ENCODE peak calls at places on chromosomes 2 and 18, in five cellular contexts. B, Z, F, V and W are unnamed samples.

GRCh38 chr2:27925640-27926472 is 35.3 kb downstream of the BABAM2 start:
- DNase-seq in B (no peak), Z (no peak), F (no peak), V (no peak), W (no peak)

GRCh38 chr2:21317131-21317530 is 193.4 kb downstream of the TDRD15 start:
- DNase-seq in B (peak), Z (no peak), F (peak), V (peak), W (no peak)

GRCh38 chr2:634670-635395 is 42.4 kb downstream of the TMEM18 start:
- DNase-seq in B (no peak), Z (peak), F (no peak), V (no peak), W (no peak)

GRCh38 chr2:238231251-238231793 is 8.5 kb downstream of the HES6 start:
- DNase-seq in B (peak), Z (peak), F (peak), V (peak), W (peak)

GRCh38 chr2:147051814-147052213 is 793.0 kb upstream of the ACVR2A start:
- DNase-seq in B (no peak), Z (no peak), F (no peak), V (no peak), W (peak)

GRCh38 chr2:191341436-191341835 is 96.2 kb downstream of the MYO1B start:
- DNase-seq in B (no peak), Z (no peak), F (no peak), V (no peak), W (no peak)

GRCh38 chr2:142989276-142990204 is 112.1 kb downstream of the KYNU start:
- DNase-seq in B (peak), Z (no peak), F (no peak), V (peak), W (peak)

GRCh38 chr2:81396417-81397019 is 1092.0 kb upstream of the LRRTM1 start:
- DNase-seq in B (no peak), Z (no peak), F (no peak), V (no peak), W (no peak)

GRCh38 chr2:142983174-142983573 is 105.7 kb downstream of the KYNU start:
- DNase-seq in B (no peak), Z (no peak), F (no peak), V (no peak), W (no peak)

GRCh38 chr2:149363953-149364352 is 33.6 kb downstream of the LYPD6 start:
- DNase-seq in B (no peak), Z (no peak), F (no peak), V (no peak), W (no peak)

GRCh38 chr2:123993728-123994323 is 31.3 kb upstream of the CNTNAP5 start:
- DNase-seq in B (peak), Z (no peak), F (peak), V (no peak), W (peak)

GRCh38 chr18:50981381-50981780 is 13.5 kb downstream of the ELAC1 start:
- DNase-seq in B (peak), Z (no peak), F (no peak), V (no peak), W (no peak)

GRCh38 chr2:100786297-100786658 is 33.7 kb upstream of the NPAS2 start:
- DNase-seq in B (peak), Z (peak), F (no peak), V (peak), W (peak)

GRCh38 chr2:27020337-27020948 is 12.3 kb upstream of the TMEM214 start:
- DNase-seq in B (peak), Z (no peak), F (peak), V (no peak), W (peak)

GRCh38 chr2:37570773-37571570 is 100.5 kb downstream of the CDC42EP3 start:
- DNase-seq in B (peak), Z (peak), F (no peak), V (peak), W (peak)

GRCh38 chr18:70991577-70991976 is 702.7 kb downstream of the SOCS6 start:
- DNase-seq in B (peak), Z (no peak), F (no peak), V (peak), W (no peak)

GRCh38 chr2:121776885-121777698 is 21.6 kb downstream of the TSN start:
- DNase-seq in B (no peak), Z (no peak), F (no peak), V (peak), W (no peak)

GRCh38 chr2:203061346-203061745 is 46.7 kb downstream of the NBEAL1 start:
- DNase-seq in B (peak), Z (peak), F (no peak), V (peak), W (peak)

GRCh38 chr2:199484927-199485326 is 27.2 kb upstream of the SATB2 start:
- DNase-seq in B (peak), Z (no peak), F (no peak), V (no peak), W (peak)

GRCh38 chr18:48642503-48642902 is 103.7 kb downstream of the CTIF start:
- DNase-seq in B (no peak), Z (no peak), F (no peak), V (no peak), W (no peak)

GRCh38 chr2:237691200-237691907 is 64.0 kb downstream of the LRRFIP1 start:
- DNase-seq in B (no peak), Z (no peak), F (peak), V (no peak), W (peak)

GRCh38 chr2:74502720-74503505 is 3.5 kb upstream of the LBX2 start:
- DNase-seq in B (peak), Z (peak), F (peak), V (peak), W (peak)

GRCh38 chr2:160096414-160096813 is 34.0 kb upstream of the PLA2R1 start:
- DNase-seq in B (no peak), Z (no peak), F (no peak), V (no peak), W (no peak)

GRCh38 chr2:174615951-174616436 is 18.4 kb upstream of the WIPF1 start:
- DNase-seq in B (peak), Z (no peak), F (no peak), V (peak), W (peak)

GRCh38 chr2:10240161-10240681 is 62.5 kb upstream of the HPCAL1 start:
- DNase-seq in B (no peak), Z (no peak), F (peak), V (no peak), W (peak)

GRCh38 chr2:11914455-11914854 is 168.0 kb downstream of the LPIN1 start:
- DNase-seq in B (peak), Z (peak), F (no peak), V (no peak), W (no peak)

GRCh38 chr2:25305809-25306208 is 35.9 kb downstream of the DNMT3A start:
- DNase-seq in B (no peak), Z (no peak), F (no peak), V (no peak), W (peak)

GRCh38 chr18:3712485-3712884 is 262.5 kb downstream of the TGIF1 start:
- DNase-seq in B (no peak), Z (no peak), F (no peak), V (no peak), W (no peak)

GRCh38 chr18:25097119-25098114 is 254.5 kb downstream of the ZNF521 start:
- DNase-seq in B (peak), Z (no peak), F (no peak), V (peak), W (no peak)

GRCh38 chr18:34158881-34159690 is 65.6 kb downstream of the NOL4 start:
- DNase-seq in B (peak), Z (no peak), F (peak), V (peak), W (peak)

GRCh38 chr18:65017372-65017760 is 733.4 kb upstream of the CDH7 start:
- DNase-seq in B (no peak), Z (no peak), F (no peak), V (no peak), W (no peak)

GRCh38 chr2:224997802-224998201 is 44.5 kb downstream of the DOCK10 start:
- DNase-seq in B (peak), Z (no peak), F (no peak), V (peak), W (peak)

GRCh38 chr2:28428486-28428885 is 35.8 kb downstream of the FOSL2 start:
- DNase-seq in B (no peak), Z (no peak), F (no peak), V (no peak), W (no peak)

GRCh38 chr2:193608451-193608850 is 1413.7 kb upstream of the TMEFF2 start:
- DNase-seq in B (no peak), Z (no peak), F (no peak), V (no peak), W (no peak)

GRCh38 chr2:56132138-56132537 is 51.7 kb upstream of the CCDC85A start:
- DNase-seq in B (peak), Z (peak), F (no peak), V (peak), W (peak)

GRCh38 chr2:209425082-209426071 is 1.5 kb downstream of the MAP2 start:
- DNase-seq in B (peak), Z (peak), F (peak), V (peak), W (peak)

DNA sequence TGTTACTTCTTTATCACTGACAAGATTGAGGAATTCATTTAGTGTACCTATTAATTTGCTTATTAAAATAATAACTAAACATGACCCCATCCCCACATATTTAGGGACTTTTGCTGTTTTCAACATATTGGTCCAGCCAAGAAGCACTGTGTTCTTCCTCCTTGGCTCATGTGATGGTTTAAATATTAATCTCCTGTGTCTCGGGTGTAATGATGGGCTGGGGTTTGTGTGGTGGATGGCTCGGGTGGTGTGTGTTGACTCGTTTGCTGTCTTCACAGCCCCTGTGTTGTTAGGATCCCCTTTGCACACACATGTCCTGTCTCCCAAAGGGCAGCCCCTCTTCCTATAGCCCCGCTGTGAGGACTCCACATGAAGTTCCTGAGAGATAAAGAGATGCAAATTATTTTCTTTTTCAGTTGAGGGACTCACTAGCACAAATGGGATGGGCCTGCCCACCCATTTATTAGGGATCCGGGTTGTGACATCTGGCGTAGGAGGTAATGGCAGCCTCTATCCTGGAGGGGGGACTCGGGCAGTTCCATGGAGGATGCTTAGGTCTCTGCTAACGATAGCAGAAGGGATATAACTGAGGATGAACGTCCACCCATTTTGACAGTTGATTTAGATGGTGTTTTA is 53.4 kb downstream of the FHOD3 start:
- DNase-seq in B (no peak), Z (no peak), F (no peak), V (no peak), W (no peak)
- TF ChIP-seq CTCF in B (no peak), Z (no peak), F (no peak), V (no peak), W (no peak)

GRCh38 chr18:36375118-36375517 is 77.6 kb downstream of the FHOD3 start:
- DNase-seq in B (no peak), Z (no peak), F (no peak), V (no peak), W (no peak)
- TF ChIP-seq CTCF in B (no peak), Z (no peak), F (no peak), V (no peak), W (no peak)

GRCh38 chr18:8229786-8230185 is 379.5 kb upstream of the RAB12 start:
- DNase-seq in B (no peak), Z (no peak), F (no peak), V (peak), W (no peak)
- TF ChIP-seq CTCF in B (no peak), Z (no peak), F (no peak), V (no peak), W (no peak)

DNA sequence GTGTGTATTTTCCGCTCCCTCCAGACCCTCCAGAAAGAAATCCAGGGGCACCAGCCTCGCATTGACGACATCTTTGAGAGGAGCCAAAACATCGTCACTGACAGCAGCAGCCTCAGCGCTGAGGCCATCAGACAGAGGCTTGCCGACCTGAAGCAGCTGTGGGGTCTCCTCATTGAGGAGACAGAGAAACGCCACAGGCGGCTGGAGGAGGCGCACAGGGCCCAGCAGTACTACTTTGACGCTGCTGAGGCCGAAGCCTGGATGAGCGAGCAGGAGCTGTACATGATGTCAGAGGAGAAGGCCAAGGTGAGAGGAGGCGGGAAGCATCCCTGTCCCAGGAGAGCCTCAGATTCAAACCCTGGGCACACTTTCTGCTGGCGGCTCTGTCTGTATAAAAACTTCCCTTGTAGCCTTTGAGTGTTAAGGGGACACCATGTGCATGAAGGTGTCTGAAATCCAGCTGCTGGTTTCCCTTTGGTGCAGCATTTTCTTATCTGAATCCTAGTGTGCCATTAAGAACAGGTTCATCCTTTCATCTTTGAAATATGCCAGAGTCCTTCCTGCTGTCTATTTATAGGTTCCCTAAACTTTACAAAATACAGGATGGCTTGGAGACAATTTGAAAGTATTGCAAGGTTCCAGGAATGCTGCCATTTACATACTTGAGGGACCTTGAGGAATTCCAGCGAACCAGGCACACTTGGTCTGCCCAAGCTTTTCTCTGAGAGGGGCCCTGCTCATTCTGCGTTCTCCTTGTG is 77.1 kb upstream of the EML6 start:
- DNase-seq in B (no peak), Z (no peak), F (no peak), V (no peak), W (no peak)
- TF ChIP-seq CTCF in B (no peak), Z (no peak), F (no peak), V (no peak), W (no peak)

GRCh38 chr18:74963820-74964446 is 245.0 kb downstream of the PTGR3 start:
- DNase-seq in B (peak), Z (no peak), F (peak), V (peak), W (no peak)
- TF ChIP-seq CTCF in B (peak), Z (peak), F (peak), V (peak), W (peak)

GRCh38 chr2:36463365-36463764 is 107.8 kb downstream of the CRIM1 start:
- DNase-seq in B (peak), Z (no peak), F (no peak), V (no peak), W (no peak)
- TF ChIP-seq CTCF in B (no peak), Z (no peak), F (no peak), V (no peak), W (no peak)